ENCODE peak calls at places on chromosome 14, in six cellular contexts. I, R, C, Q, K and H are unnamed samples.

GRCh38 chr14:61147898-61148549 is 133.1 kb downstream of the TMEM30B start:
- DNase-seq in I (no peak), R (peak; percentile 63), C (no peak), Q (no peak), K (no peak), H (no peak)

GRCh38 chr14:87864356-87865230 is 128.4 kb downstream of the GALC start:
- DNase-seq in I (no peak), R (no peak), C (no peak), Q (no peak), K (no peak), H (no peak)

GRCh38 chr14:74579447-74580274 is 32.4 kb downstream of the LTBP2 start:
- DNase-seq in I (no peak), R (peak; percentile 89), C (peak; percentile 97), Q (no peak), K (no peak), H (peak; percentile 93)

GRCh38 chr14:86221755-86222154 is 691.8 kb downstream of the FLRT2 start:
- DNase-seq in I (no peak), R (no peak), C (no peak), Q (no peak), K (no peak), H (no peak)

GRCh38 chr14:24307575-24308341 is at the start of gene CIDEB:
- DNase-seq in I (no peak), R (peak; percentile 62), C (no peak), Q (peak; percentile 73), K (peak; percentile 55), H (peak; percentile 63)

GRCh38 chr14:68164723-68165122 is 345.1 kb downstream of the RAD51B start:
- DNase-seq in I (peak; percentile 94), R (no peak), C (no peak), Q (no peak), K (no peak), H (no peak)

GRCh38 chr14:24673059-24673458 is 39.1 kb upstream of the GZMB start:
- DNase-seq in I (no peak), R (no peak), C (no peak), Q (no peak), K (no peak), H (no peak)

GRCh38 chr14:99125113-99125512 is 146.9 kb downstream of the BCL11B start:
- DNase-seq in I (no peak), R (no peak), C (no peak), Q (no peak), K (no peak), H (no peak)

GRCh38 chr14:101495827-101496778 is 65.2 kb upstream of the DIO3 start:
- DNase-seq in I (no peak), R (no peak), C (no peak), Q (peak; percentile 58), K (no peak), H (no peak)

GRCh38 chr14:98175436-98175835 is 1096.6 kb downstream of the BCL11B start:
- DNase-seq in I (no peak), R (no peak), C (no peak), Q (no peak), K (no peak), H (no peak)

GRCh38 chr14:100677925-100678765 is 48.5 kb upstream of the DLK1 start:
- DNase-seq in I (no peak), R (peak; percentile 80), C (no peak), Q (peak; percentile 86), K (no peak), H (no peak)

GRCh38 chr14:61841145-61841544 is 78.9 kb downstream of the SNAPC1 start:
- DNase-seq in I (no peak), R (peak; percentile 4), C (no peak), Q (no peak), K (no peak), H (no peak)

GRCh38 chr14:95292660-95293425 is 26.9 kb downstream of the CLMN start:
- DNase-seq in I (no peak), R (no peak), C (no peak), Q (no peak), K (no peak), H (no peak)

GRCh38 chr14:102917469-102918211 is 4.8 kb upstream of the AMN start:
- DNase-seq in I (no peak), R (peak; percentile 39), C (no peak), Q (peak; percentile 80), K (peak; percentile 42), H (peak; percentile 46)

GRCh38 chr14:68402525-68403101 is 390.3 kb downstream of the ZFP36L1 start:
- DNase-seq in I (no peak), R (no peak), C (no peak), Q (no peak), K (no peak), H (no peak)

GRCh38 chr14:57747036-57747435 is 118.9 kb downstream of the SLC35F4 start:
- DNase-seq in I (peak; percentile 13), R (peak; percentile 57), C (no peak), Q (peak; percentile 87), K (no peak), H (peak; percentile 32)

GRCh38 chr14:39186941-39187525 is 12.0 kb downstream of the PNN start:
- DNase-seq in I (no peak), R (no peak), C (no peak), Q (no peak), K (no peak), H (no peak)

GRCh38 chr14:78721756-78722455 is 551.7 kb downstream of the NRXN3 start:
- DNase-seq in I (no peak), R (no peak), C (no peak), Q (no peak), K (no peak), H (no peak)

GRCh38 chr14:23696706-23697239 is 60.6 kb downstream of the DHRS2 start:
- DNase-seq in I (no peak), R (no peak), C (no peak), Q (peak; percentile 26), K (no peak), H (no peak)

GRCh38 chr14:74574092-74574438 is 38.0 kb downstream of the LTBP2 start:
- DNase-seq in I (no peak), R (no peak), C (no peak), Q (no peak), K (no peak), H (no peak)

GRCh38 chr14:20652996-20653975 is 11.8 kb upstream of the OR6S1 start:
- DNase-seq in I (peak; percentile 81), R (peak; percentile 71), C (peak; percentile 73), Q (peak; percentile 85), K (no peak), H (peak; percentile 46)

GRCh38 chr14:22432348-22432976 is 156.6 kb downstream of the DAD1 start:
- DNase-seq in I (peak; percentile 96), R (peak; percentile 95), C (peak; percentile 89), Q (peak; percentile 57), K (no peak), H (peak; percentile 85)

GRCh38 chr14:105144666-105145380 is 23.8 kb downstream of the JAG2 start:
- DNase-seq in I (no peak), R (no peak), C (no peak), Q (no peak), K (no peak), H (no peak)
- TF ChIP-seq CTCF in I (no peak), R (no peak), C (peak; percentile 24), Q (no peak), K (no peak), H (no peak)

GRCh38 chr14:106210650-106211049 is 684.3 kb downstream of the TMEM121 start:
- DNase-seq in I (no peak), R (no peak), C (no peak), Q (peak; percentile 26), K (no peak), H (no peak)
- TF ChIP-seq CTCF in I (peak; percentile 20), R (no peak), C (no peak), Q (no peak), K (no peak), H (no peak)

GRCh38 chr14:77131871-77132486 is 9.6 kb downstream of the ZDHHC22 start:
- DNase-seq in I (no peak), R (no peak), C (no peak), Q (no peak), K (no peak), H (no peak)
- TF ChIP-seq CTCF in I (no peak), R (no peak), C (no peak), Q (no peak), K (no peak), H (no peak)

DNA sequence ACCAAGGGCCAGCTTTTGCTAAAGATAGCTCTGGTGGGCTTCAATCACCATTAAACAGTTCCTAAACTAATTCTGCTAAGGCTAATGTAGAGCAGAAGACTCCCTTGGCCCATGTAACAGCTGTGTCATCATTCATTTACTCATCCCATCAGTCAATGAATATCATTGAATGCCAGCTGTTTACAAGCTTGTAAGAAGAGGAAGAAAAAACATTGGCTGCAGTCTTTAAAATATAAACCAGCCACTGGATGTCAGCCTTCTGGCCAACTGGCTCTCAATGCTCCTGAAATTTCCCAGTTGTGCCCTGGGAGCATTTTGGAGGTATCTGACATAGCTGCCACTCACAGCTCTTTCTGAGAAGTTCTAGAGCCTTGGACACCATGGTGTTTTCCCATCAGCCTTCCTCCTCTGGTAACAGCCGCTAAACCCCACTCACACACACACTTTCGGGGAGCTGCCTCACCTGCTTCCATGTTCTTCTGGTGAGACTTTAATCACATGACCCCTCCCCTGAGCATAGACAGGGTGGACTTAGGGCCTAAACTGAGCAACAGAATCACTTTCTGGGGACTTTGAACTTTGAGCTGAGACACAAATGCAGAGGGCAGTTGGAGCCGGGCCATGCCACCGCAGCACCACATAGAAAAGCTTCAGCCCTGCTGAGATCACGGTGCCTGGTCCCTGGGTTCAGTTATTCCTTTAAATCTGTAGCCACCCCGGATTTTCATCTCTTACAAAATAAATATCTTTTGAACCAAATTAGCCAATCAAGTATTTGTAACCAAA is 18.2 kb upstream of the MAP3K9 start:
- DNase-seq in I (no peak), R (no peak), C (no peak), Q (no peak), K (no peak), H (no peak)
- TF ChIP-seq CTCF in I (peak; percentile 29), R (no peak), C (peak; percentile 48), Q (no peak), K (no peak), H (no peak)

DNA sequence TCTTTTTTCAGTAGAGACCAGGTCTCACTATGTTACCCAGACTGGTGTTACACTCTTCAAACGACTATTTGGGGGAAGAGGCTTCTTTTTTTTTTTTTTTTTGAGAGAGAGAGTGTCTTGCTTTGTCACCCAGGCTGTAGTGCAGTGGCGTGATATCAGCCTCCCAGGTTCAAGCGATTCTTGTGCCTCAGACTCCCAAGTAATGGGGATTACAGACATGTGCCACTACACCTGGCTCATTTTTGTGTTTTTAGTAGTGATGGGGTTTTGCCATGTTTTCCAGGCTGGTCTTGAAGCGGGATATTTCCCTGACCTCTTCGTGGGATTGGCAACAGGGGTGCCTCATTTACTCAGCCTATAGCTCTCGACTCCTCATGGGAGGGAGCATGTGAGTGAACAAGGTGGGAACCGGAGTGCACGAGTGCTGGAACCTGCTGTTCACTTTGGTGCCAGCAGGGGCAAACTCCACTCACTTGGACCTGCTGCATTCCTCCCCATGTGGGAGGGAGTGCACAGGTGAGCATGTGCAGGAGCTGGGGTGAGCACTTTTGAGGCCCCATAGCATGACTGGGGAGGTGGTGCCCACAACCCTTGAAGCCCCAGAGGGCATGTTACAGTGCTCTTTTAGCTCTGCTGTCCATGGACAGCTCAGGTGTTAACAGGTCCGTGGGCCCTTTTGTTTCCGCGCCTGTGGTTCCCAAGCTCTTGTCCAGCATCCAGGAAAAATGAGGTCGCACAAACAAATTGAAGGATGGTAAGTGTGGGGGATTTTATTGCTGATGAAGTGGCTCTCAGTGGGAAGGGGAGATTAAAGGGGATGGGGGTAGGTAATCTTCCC is 79.1 kb upstream of the HECTD1 start:
- DNase-seq in I (no peak), R (no peak), C (no peak), Q (no peak), K (no peak), H (no peak)
- TF ChIP-seq CTCF in I (peak; percentile 8), R (peak; percentile 42), C (peak; percentile 30), Q (no peak), K (peak; percentile 50), H (peak; percentile 16)